ENCODE peak calls at places on chromosomes 16 and 17, in nine cellular contexts. L, Z, U, S, K, C, G, A and B are unnamed samples.

GRCh38 chr16:1871974-1872635 is at the start of gene MEIOB:
- DNase-seq in Z (peak; percentile 10), C (no peak), L (no peak), S (no peak), G (no peak), U (no peak), A (peak; percentile 43), K (no peak), B (peak; percentile 8)

GRCh38 chr16:57649846-57650245 is 18.3 kb upstream of the ADGRG3 start:
- DNase-seq in Z (no peak), C (no peak), S (no peak), G (no peak), K (no peak), U (no peak), L (no peak), A (no peak), B (no peak)

GRCh38 chr17:29930399-29931010 is 477 bp upstream of the SSH2 start:
- DNase-seq in G (no peak), K (no peak), U (no peak), A (peak; percentile 61), L (no peak), Z (no peak), S (no peak), C (no peak), B (peak; percentile 43)

GRCh38 chr17:31629696-31630470 is 229.2 kb downstream of the COPRS start:
- DNase-seq in K (no peak), U (no peak), S (no peak), Z (no peak), G (peak; percentile 20), L (peak; percentile 43), A (peak; percentile 74), C (peak; percentile 54), B (peak; percentile 77)

GRCh38 chr17:50986989-50987660 is 121.0 kb upstream of the TOB1 start:
- DNase-seq in S (no peak), C (peak; percentile 56), Z (no peak), G (no peak), A (no peak), L (peak; percentile 68), U (no peak), K (no peak), B (no peak)

GRCh38 chr17:47980516-47980915 is 9.6 kb downstream of the CDK5RAP3 start:
- DNase-seq in K (no peak), C (no peak), L (no peak), U (no peak), S (no peak), Z (no peak), A (no peak), G (peak; percentile 54), B (no peak)

GRCh38 chr17:64411999-64412771 is 21.5 kb upstream of the PECAM1 start:
- DNase-seq in G (no peak), U (no peak), K (no peak), C (peak; percentile 27), S (no peak), L (peak; percentile 31), A (peak; percentile 67), Z (no peak), B (peak; percentile 72)

GRCh38 chr17:82116246-82116645 is 18.2 kb upstream of the FASN start:
- DNase-seq in U (no peak), L (no peak), K (no peak), G (no peak), C (no peak), S (no peak), Z (no peak), A (no peak), B (no peak)

GRCh38 chr16:8589293-8590160 is 784 bp downstream of the TMEM114 start:
- DNase-seq in U (no peak), S (no peak), A (no peak), L (no peak), K (no peak), Z (no peak), G (no peak), C (no peak), B (no peak)

GRCh38 chr16:69610356-69610755 is 44.6 kb downstream of the NFAT5 start:
- DNase-seq in Z (no peak), G (no peak), S (no peak), U (no peak), L (peak; percentile 20), C (no peak), A (peak; percentile 29), K (no peak), B (peak; percentile 26)

GRCh38 chr17:62641101-62641500 is 13.6 kb downstream of the MRC2 start:
- DNase-seq in S (no peak), U (no peak), Z (no peak), G (no peak), C (no peak), L (no peak), K (no peak), A (no peak), B (no peak)

GRCh38 chr17:48960834-48961515 is 7.4 kb downstream of the GIP start:
- DNase-seq in Z (no peak), G (no peak), L (no peak), S (no peak), A (no peak), K (no peak), U (no peak), C (no peak), B (no peak)

GRCh38 chr16:4701791-4702465 is 8.6 kb downstream of the NUDT16L1 start:
- DNase-seq in K (no peak), S (no peak), Z (no peak), U (no peak), C (no peak), G (no peak), A (no peak), L (no peak), B (no peak)

GRCh38 chr16:492211-492875 is 35.2 kb upstream of the CAPN15 start:
- DNase-seq in G (no peak), K (no peak), A (no peak), C (no peak), L (no peak), U (no peak), S (no peak), Z (no peak), B (no peak)

GRCh38 chr17:72077326-72077960 is 43.4 kb upstream of the SOX9 start:
- DNase-seq in G (no peak), L (peak; percentile 17), K (no peak), S (no peak), Z (no peak), A (no peak), U (no peak), C (peak; percentile 51), B (no peak)

GRCh38 chr17:5703736-5704135 is 119.4 kb upstream of the NLRP1 start:
- DNase-seq in K (no peak), A (no peak), C (no peak), U (no peak), Z (no peak), G (no peak), L (no peak), S (no peak), B (no peak)

GRCh38 chr17:4796550-4796915 is 569 bp downstream of the PSMB6 start:
- DNase-seq in S (peak; percentile 21), L (peak; percentile 39), Z (no peak), A (peak; percentile 48), G (no peak), U (peak; percentile 54), K (no peak), C (peak; percentile 70), B (peak; percentile 21)

GRCh38 chr16:84527486-84528269 is 23.2 kb upstream of the MEAK7 start:
- DNase-seq in U (no peak), K (no peak), G (no peak), C (no peak), A (no peak), Z (no peak), S (no peak), L (no peak), B (no peak)

GRCh38 chr17:27413295-27413694 is 43.0 kb upstream of the KSR1 start:
- DNase-seq in Z (no peak), A (no peak), C (no peak), U (no peak), L (no peak), K (no peak), G (no peak), S (no peak), B (no peak)

GRCh38 chr17:3448059-3448630 is 14.5 kb upstream of the OR1E2 start:
- DNase-seq in S (no peak), A (no peak), C (no peak), Z (no peak), L (no peak), K (no peak), U (no peak), G (no peak), B (no peak)

GRCh38 chr17:20073056-20073979 is 64.2 kb downstream of the SPECC1 start:
- DNase-seq in Z (peak; percentile 39), C (no peak), S (no peak), A (no peak), G (no peak), K (peak; percentile 30), L (peak; percentile 64), U (peak; percentile 79), B (no peak)

GRCh38 chr16:84481051-84481735 is 23.3 kb downstream of the MEAK7 start:
- DNase-seq in U (peak; percentile 31), K (no peak), S (no peak), Z (no peak), G (no peak), L (no peak), C (no peak), A (no peak), B (no peak)

GRCh38 chr16:154223-155030 is 2.0 kb downstream of the HBZ start:
- DNase-seq in K (no peak), G (no peak), U (no peak), S (no peak), Z (no peak), A (no peak), C (no peak), L (no peak), B (peak; percentile 27)

GRCh38 chr16:87132361-87133014 is 184.7 kb downstream of the C16orf95 start:
- DNase-seq in L (peak; percentile 79), K (no peak), U (no peak), C (peak; percentile 70), Z (no peak), S (no peak), A (peak; percentile 16), G (no peak), B (peak; percentile 33)

GRCh38 chr16:85749686-85750020 is 1.2 kb downstream of the C16orf74 start:
- DNase-seq in L (no peak), C (no peak), Z (no peak), A (no peak), K (no peak), G (no peak), U (no peak), S (no peak), B (no peak)

GRCh38 chr16:66269631-66270332 is 96.7 kb upstream of the CDH5 start:
- DNase-seq in A (no peak), L (no peak), Z (no peak), K (no peak), S (no peak), U (no peak), G (no peak), C (no peak), B (no peak)

GRCh38 chr17:31052187-31052889 is 42.4 kb upstream of the NF1 start:
- DNase-seq in S (no peak), Z (no peak), A (no peak), K (no peak), L (peak; percentile 98), G (no peak), U (peak; percentile 57), C (peak; percentile 97), B (no peak)